ENCODE peak calls at places on chromosomes 11 and 22, in eight cellular contexts. One of them, this sample, is unnamed.
A peak's percentile ranks its signal among the peaks of the same experiment; 100 is the strongest.

GRCh38 chr11:121722431-121723256 is 269.9 kb upstream of the SORL1-AS1 start:
- DNase-seq in heart left ventricle: peak; percentile 89
- DNase-seq in H54: peak; percentile 28
- DNase-seq in Peyer's patch: no peak
- DNase-seq in spleen: no peak
- DNase-seq in esophagus squamous epithelium: no peak
- DNase-seq in A549: no peak
- DNase-seq in lower leg skin: peak; percentile 73
- DNase-seq in this sample: peak; percentile 95

GRCh38 chr11:57157624-57158023 is 24.1 kb upstream of the LRRC55 start:
- DNase-seq in heart left ventricle: no peak
- DNase-seq in H54: no peak
- DNase-seq in Peyer's patch: no peak
- DNase-seq in spleen: no peak
- DNase-seq in esophagus squamous epithelium: no peak
- DNase-seq in A549: no peak
- DNase-seq in lower leg skin: no peak
- DNase-seq in this sample: no peak

GRCh38 chr11:40338739-40339138 is 1120.7 kb downstream of the LRRC4C start:
- DNase-seq in heart left ventricle: no peak
- DNase-seq in H54: peak; percentile 6
- DNase-seq in Peyer's patch: no peak
- DNase-seq in spleen: no peak
- DNase-seq in esophagus squamous epithelium: no peak
- DNase-seq in A549: no peak
- DNase-seq in lower leg skin: no peak
- DNase-seq in this sample: no peak

GRCh38 chr11:78181155-78181554 is 7.3 kb downstream of the KCTD21 start:
- DNase-seq in heart left ventricle: no peak
- DNase-seq in H54: no peak
- DNase-seq in Peyer's patch: no peak
- DNase-seq in spleen: no peak
- DNase-seq in esophagus squamous epithelium: no peak
- DNase-seq in A549: no peak
- DNase-seq in lower leg skin: no peak
- DNase-seq in this sample: no peak

GRCh38 chr22:47044722-47045545 is 282.5 kb downstream of the TBC1D22A start:
- DNase-seq in heart left ventricle: no peak
- DNase-seq in H54: no peak
- DNase-seq in Peyer's patch: peak; percentile 50
- DNase-seq in spleen: peak; percentile 52
- DNase-seq in esophagus squamous epithelium: no peak
- DNase-seq in A549: no peak
- DNase-seq in lower leg skin: no peak
- DNase-seq in this sample: no peak

GRCh38 chr11:9972917-9973504 is 309.1 kb downstream of the SWAP70 start:
- DNase-seq in heart left ventricle: no peak
- DNase-seq in H54: no peak
- DNase-seq in Peyer's patch: no peak
- DNase-seq in spleen: no peak
- DNase-seq in esophagus squamous epithelium: no peak
- DNase-seq in A549: peak; percentile 63
- DNase-seq in lower leg skin: no peak
- DNase-seq in this sample: peak; percentile 37

GRCh38 chr11:11025087-11025486 is 167.2 kb upstream of the ZBED5 start:
- DNase-seq in heart left ventricle: no peak
- DNase-seq in H54: peak; percentile 32
- DNase-seq in Peyer's patch: no peak
- DNase-seq in spleen: no peak
- DNase-seq in esophagus squamous epithelium: no peak
- DNase-seq in A549: no peak
- DNase-seq in lower leg skin: no peak
- DNase-seq in this sample: no peak

GRCh38 chr22:45073064-45073463 is 63.3 kb upstream of the PHF21B start:
- DNase-seq in heart left ventricle: no peak
- DNase-seq in H54: no peak
- DNase-seq in Peyer's patch: no peak
- DNase-seq in spleen: no peak
- DNase-seq in esophagus squamous epithelium: no peak
- DNase-seq in A549: no peak
- DNase-seq in lower leg skin: no peak
- DNase-seq in this sample: no peak

GRCh38 chr22:31441652-31442051 is 42.2 kb downstream of the DRG1 start:
- DNase-seq in heart left ventricle: no peak
- DNase-seq in H54: no peak
- DNase-seq in Peyer's patch: no peak
- DNase-seq in spleen: no peak
- DNase-seq in esophagus squamous epithelium: no peak
- DNase-seq in A549: no peak
- DNase-seq in lower leg skin: no peak
- DNase-seq in this sample: no peak

GRCh38 chr11:86610559-86611341 is 61.7 kb downstream of the ME3 start:
- DNase-seq in heart left ventricle: peak; percentile 47
- DNase-seq in H54: no peak
- DNase-seq in Peyer's patch: no peak
- DNase-seq in spleen: no peak
- DNase-seq in esophagus squamous epithelium: no peak
- DNase-seq in A549: no peak
- DNase-seq in lower leg skin: no peak
- DNase-seq in this sample: no peak

GRCh38 chr22:39240841-39241631 is 3.7 kb downstream of the PDGFB start:
- DNase-seq in heart left ventricle: peak; percentile 74
- DNase-seq in H54: no peak
- DNase-seq in Peyer's patch: peak; percentile 80
- DNase-seq in spleen: no peak
- DNase-seq in esophagus squamous epithelium: no peak
- DNase-seq in A549: peak; percentile 29
- DNase-seq in lower leg skin: peak; percentile 78
- DNase-seq in this sample: no peak

GRCh38 chr11:35629511-35629910 is 11.3 kb downstream of the FJX1 start:
- DNase-seq in heart left ventricle: no peak
- DNase-seq in H54: no peak
- DNase-seq in Peyer's patch: no peak
- DNase-seq in spleen: no peak
- DNase-seq in esophagus squamous epithelium: no peak
- DNase-seq in A549: no peak
- DNase-seq in lower leg skin: no peak
- DNase-seq in this sample: no peak

GRCh38 chr11:114279778-114280532 is 16.2 kb upstream of the NNMT start:
- DNase-seq in heart left ventricle: no peak
- DNase-seq in H54: no peak
- DNase-seq in Peyer's patch: no peak
- DNase-seq in spleen: no peak
- DNase-seq in esophagus squamous epithelium: no peak
- DNase-seq in A549: no peak
- DNase-seq in lower leg skin: no peak
- DNase-seq in this sample: no peak

GRCh38 chr11:2138075-2138435 is 1.1 kb downstream of the IGF2 start:
- DNase-seq in heart left ventricle: peak; percentile 21
- DNase-seq in H54: no peak
- DNase-seq in Peyer's patch: no peak
- DNase-seq in spleen: no peak
- DNase-seq in esophagus squamous epithelium: no peak
- DNase-seq in A549: no peak
- DNase-seq in lower leg skin: no peak
- DNase-seq in this sample: no peak

GRCh38 chr11:69497221-69497787 is 15.8 kb downstream of the LINC01488 start:
- DNase-seq in heart left ventricle: peak; percentile 96
- DNase-seq in H54: peak; percentile 97
- DNase-seq in Peyer's patch: peak; percentile 55
- DNase-seq in spleen: peak; percentile 61
- DNase-seq in esophagus squamous epithelium: no peak
- DNase-seq in A549: peak; percentile 79
- DNase-seq in lower leg skin: peak; percentile 44
- DNase-seq in this sample: peak; percentile 79

GRCh38 chr11:77151804-77152513 is 23.9 kb downstream of the MYO7A start:
- DNase-seq in heart left ventricle: no peak
- DNase-seq in H54: no peak
- DNase-seq in Peyer's patch: no peak
- DNase-seq in spleen: no peak
- DNase-seq in esophagus squamous epithelium: no peak
- DNase-seq in A549: no peak
- DNase-seq in lower leg skin: no peak
- DNase-seq in this sample: no peak

GRCh38 chr11:48002565-48002964 is 22.2 kb downstream of the PTPRJ start:
- DNase-seq in heart left ventricle: no peak
- DNase-seq in H54: no peak
- DNase-seq in Peyer's patch: no peak
- DNase-seq in spleen: no peak
- DNase-seq in esophagus squamous epithelium: no peak
- DNase-seq in A549: no peak
- DNase-seq in lower leg skin: no peak
- DNase-seq in this sample: no peak

GRCh38 chr11:86755196-86755595 is 45.1 kb upstream of the PRSS23 start:
- DNase-seq in heart left ventricle: no peak
- DNase-seq in H54: no peak
- DNase-seq in Peyer's patch: no peak
- DNase-seq in spleen: no peak
- DNase-seq in esophagus squamous epithelium: no peak
- DNase-seq in A549: no peak
- DNase-seq in lower leg skin: no peak
- DNase-seq in this sample: no peak

GRCh38 chr11:33692013-33692504 is 8.6 kb downstream of the C11orf91 start:
- DNase-seq in heart left ventricle: peak; percentile 68
- DNase-seq in H54: no peak
- DNase-seq in Peyer's patch: no peak
- DNase-seq in spleen: no peak
- DNase-seq in esophagus squamous epithelium: no peak
- DNase-seq in A549: peak; percentile 69
- DNase-seq in lower leg skin: peak; percentile 77
- DNase-seq in this sample: peak; percentile 48

GRCh38 chr11:70934999-70935768 is 317.2 kb downstream of the SHANK2 start:
- DNase-seq in heart left ventricle: no peak
- DNase-seq in H54: no peak
- DNase-seq in Peyer's patch: no peak
- DNase-seq in spleen: no peak
- DNase-seq in esophagus squamous epithelium: no peak
- DNase-seq in A549: no peak
- DNase-seq in lower leg skin: no peak
- DNase-seq in this sample: no peak

GRCh38 chr11:116791002-116791812 is 472 bp downstream of the APOA5 start:
- DNase-seq in heart left ventricle: peak; percentile 83
- DNase-seq in H54: peak; percentile 41
- DNase-seq in Peyer's patch: peak; percentile 86
- DNase-seq in spleen: peak; percentile 92
- DNase-seq in esophagus squamous epithelium: no peak
- DNase-seq in A549: peak; percentile 79
- DNase-seq in lower leg skin: peak; percentile 57
- DNase-seq in this sample: peak; percentile 89

GRCh38 chr22:49950396-49950994 is 10.1 kb upstream of the PIM3 start:
- DNase-seq in heart left ventricle: no peak
- DNase-seq in H54: no peak
- DNase-seq in Peyer's patch: peak; percentile 67
- DNase-seq in spleen: no peak
- DNase-seq in esophagus squamous epithelium: no peak
- DNase-seq in A549: no peak
- DNase-seq in lower leg skin: no peak
- DNase-seq in this sample: no peak
- TF ChIP-seq POLR2A in heart left ventricle: no peak
- TF ChIP-seq POLR2A in H54: no peak
- TF ChIP-seq POLR2A in Peyer's patch: no peak
- TF ChIP-seq POLR2A in spleen: no peak
- TF ChIP-seq POLR2A in esophagus squamous epithelium: no peak
- TF ChIP-seq POLR2A in A549: no peak
- TF ChIP-seq POLR2A in lower leg skin: no peak
- TF ChIP-seq POLR2A in this sample: no peak

GRCh38 chr11:126718319-126718718 is 282.3 kb downstream of the KIRREL3 start:
- DNase-seq in heart left ventricle: no peak
- DNase-seq in H54: no peak
- DNase-seq in Peyer's patch: no peak
- DNase-seq in spleen: no peak
- DNase-seq in esophagus squamous epithelium: no peak
- DNase-seq in A549: peak; percentile 11
- DNase-seq in lower leg skin: no peak
- DNase-seq in this sample: no peak
- TF ChIP-seq POLR2A in heart left ventricle: no peak
- TF ChIP-seq POLR2A in H54: no peak
- TF ChIP-seq POLR2A in Peyer's patch: no peak
- TF ChIP-seq POLR2A in spleen: no peak
- TF ChIP-seq POLR2A in esophagus squamous epithelium: no peak
- TF ChIP-seq POLR2A in A549: no peak
- TF ChIP-seq POLR2A in lower leg skin: no peak
- TF ChIP-seq POLR2A in this sample: no peak

DNA sequence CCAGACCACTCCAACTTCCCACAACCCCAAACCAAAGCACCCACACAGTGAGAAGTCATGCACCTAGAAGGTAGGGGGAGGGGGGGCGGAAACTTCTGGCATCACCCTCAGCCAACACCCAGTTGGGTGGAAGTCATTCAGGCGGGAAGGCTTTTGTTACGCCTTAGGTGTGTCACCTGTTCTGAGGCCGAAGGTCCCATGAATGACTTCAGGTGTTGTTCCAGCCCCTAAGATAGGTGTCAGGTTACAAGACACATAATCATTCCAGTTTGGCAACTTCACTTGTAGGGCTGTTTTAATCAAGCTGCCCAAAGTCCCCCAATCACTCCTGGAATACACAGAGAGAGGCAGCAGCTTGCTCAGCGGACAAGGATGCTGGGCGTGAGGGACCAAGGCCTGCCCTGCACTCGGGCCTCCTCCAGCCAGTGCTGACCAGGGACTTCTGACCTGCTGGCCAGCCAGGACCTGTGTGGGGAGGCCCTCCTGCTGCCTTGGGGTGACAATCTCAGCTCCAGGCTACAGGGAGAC is at the start of gene TMPRSS4:
- DNase-seq in heart left ventricle: no peak
- DNase-seq in H54: no peak
- DNase-seq in Peyer's patch: peak; percentile 83
- DNase-seq in spleen: no peak
- DNase-seq in esophagus squamous epithelium: no peak
- DNase-seq in A549: no peak
- DNase-seq in lower leg skin: no peak
- DNase-seq in this sample: no peak
- TF ChIP-seq POLR2A in heart left ventricle: no peak
- TF ChIP-seq POLR2A in H54: no peak
- TF ChIP-seq POLR2A in Peyer's patch: peak; percentile 90
- TF ChIP-seq POLR2A in spleen: no peak
- TF ChIP-seq POLR2A in esophagus squamous epithelium: peak; percentile 74
- TF ChIP-seq POLR2A in A549: no peak
- TF ChIP-seq POLR2A in lower leg skin: no peak
- TF ChIP-seq POLR2A in this sample: no peak

DNA sequence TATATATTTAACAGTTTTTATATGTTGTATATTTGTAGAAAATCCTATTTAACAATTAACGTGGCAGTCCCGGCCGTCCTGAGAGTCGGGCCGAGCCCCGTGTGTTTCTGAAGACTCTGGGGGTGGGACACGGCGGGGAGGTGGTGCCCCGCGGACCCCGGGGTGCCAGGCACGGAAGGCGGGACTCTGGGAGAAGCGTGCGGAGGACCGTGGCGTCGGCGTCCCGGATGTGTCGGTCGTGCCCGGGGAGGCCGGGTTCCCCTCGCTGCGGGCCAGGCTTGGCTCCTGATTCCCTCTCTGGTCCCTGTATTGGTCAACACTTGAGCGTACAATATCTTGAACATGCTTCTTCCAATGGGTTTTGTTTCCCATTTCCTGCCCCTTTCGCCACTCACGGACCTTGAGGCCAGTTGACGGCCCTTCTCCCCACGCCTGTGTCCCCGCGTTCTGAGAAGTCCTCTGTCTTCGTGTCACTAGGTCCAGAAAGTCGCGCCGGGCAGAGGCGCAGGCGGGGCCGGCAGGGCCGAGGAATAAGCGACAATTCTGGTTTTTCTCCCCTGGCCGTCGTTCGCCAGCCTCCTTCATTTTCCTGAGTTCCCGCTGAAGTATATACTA is 1076.7 kb downstream of the BRD1 start:
- DNase-seq in heart left ventricle: no peak
- DNase-seq in H54: no peak
- DNase-seq in Peyer's patch: no peak
- DNase-seq in spleen: no peak
- DNase-seq in esophagus squamous epithelium: no peak
- DNase-seq in A549: no peak
- DNase-seq in lower leg skin: peak; percentile 5
- DNase-seq in this sample: peak; percentile 5
- TF ChIP-seq POLR2A in heart left ventricle: no peak
- TF ChIP-seq POLR2A in H54: no peak
- TF ChIP-seq POLR2A in Peyer's patch: no peak
- TF ChIP-seq POLR2A in spleen: no peak
- TF ChIP-seq POLR2A in esophagus squamous epithelium: no peak
- TF ChIP-seq POLR2A in A549: no peak
- TF ChIP-seq POLR2A in lower leg skin: no peak
- TF ChIP-seq POLR2A in this sample: no peak